ENCODE peak calls at places on chromosomes 12 and 14, in ten cellular contexts. U is HCT116, G is AG04450, F is sigmoid colon, C is GM23338, Y is psoas muscle, T is A549, H is hepatocyte, B is body of pancreas, A is IMR-90. W is an unnamed sample.

GRCh38 chr12:84658877-84659276 is 253.7 kb downstream of the SLC6A15 start:
- DNase-seq in F (no peak), G (no peak), H (no peak), C (peak; percentile 34), Y (no peak), U (no peak), B (no peak), A (no peak), T (no peak), W (no peak)

GRCh38 chr14:60183724-60184596 is 18.8 kb upstream of the DHRS7 start:
- DNase-seq in G (peak; percentile 46), T (peak; percentile 61), B (no peak), U (peak; percentile 61), C (peak; percentile 84), H (peak; percentile 84), Y (no peak), A (peak; percentile 77), F (no peak), W (peak; percentile 29)

GRCh38 chr14:106605548-106606448 is 1079.4 kb downstream of the TMEM121 start:
- DNase-seq in H (no peak), C (no peak), F (no peak), U (no peak), A (no peak), G (no peak), B (peak; percentile 15), Y (no peak), T (peak; percentile 24), W (no peak)

GRCh38 chr14:38309522-38310262 is 53.8 kb upstream of the CLEC14A start:
- DNase-seq in F (no peak), A (no peak), H (no peak), T (no peak), U (no peak), Y (no peak), G (no peak), B (no peak), C (peak; percentile 16), W (no peak)

GRCh38 chr12:22083167-22083566 is 37.1 kb downstream of the CMAS start:
- DNase-seq in U (peak; percentile 12), T (peak; percentile 36), F (no peak), A (peak; percentile 35), Y (no peak), C (peak; percentile 32), B (no peak), H (no peak), G (no peak), W (no peak)

GRCh38 chr12:120669055-120669828 is 17.7 kb upstream of the MLEC start:
- DNase-seq in H (peak; percentile 65), A (no peak), B (peak; percentile 72), G (no peak), U (no peak), C (peak; percentile 52), T (no peak), F (no peak), Y (no peak), W (no peak)

GRCh38 chr12:22526836-22527235 is 17.5 kb downstream of the C2CD5 start:
- DNase-seq in U (no peak), G (no peak), F (no peak), A (no peak), Y (no peak), C (no peak), T (no peak), B (no peak), H (no peak), W (no peak)

GRCh38 chr12:55847603-55848329 is 5.0 kb upstream of the MMP19 start:
- DNase-seq in Y (peak; percentile 94), T (peak; percentile 43), A (peak; percentile 100), F (peak; percentile 98), G (peak; percentile 99), B (peak; percentile 71), H (peak; percentile 91), U (no peak), C (peak; percentile 37), W (peak; percentile 78)

GRCh38 chr12:133235401-133236112 is at the start of gene ANHX:
- DNase-seq in U (no peak), C (no peak), F (no peak), A (no peak), G (no peak), B (no peak), Y (no peak), T (no peak), H (peak; percentile 1), W (no peak)

GRCh38 chr14:100748944-100749343 is 22.3 kb downstream of the DLK1 start:
- DNase-seq in H (no peak), T (no peak), B (no peak), U (no peak), C (peak; percentile 17), G (no peak), F (peak; percentile 21), Y (no peak), A (no peak), W (no peak)

GRCh38 chr14:100746326-100746725 is 19.6 kb downstream of the DLK1 start:
- DNase-seq in A (no peak), F (no peak), Y (no peak), T (no peak), G (no peak), B (no peak), C (no peak), H (no peak), U (no peak), W (no peak)

GRCh38 chr14:100747736-100748135 is 21.0 kb downstream of the DLK1 start:
- DNase-seq in Y (no peak), G (no peak), H (no peak), C (no peak), F (peak; percentile 30), A (no peak), B (no peak), T (no peak), U (no peak), W (no peak)

GRCh38 chr14:100748403-100748802 is 21.7 kb downstream of the DLK1 start:
- DNase-seq in Y (no peak), B (no peak), C (no peak), T (no peak), F (peak; percentile 18), G (no peak), H (no peak), A (no peak), U (no peak), W (no peak)

GRCh38 chr14:100747021-100747586 is 20.4 kb downstream of the DLK1 start:
- DNase-seq in T (peak; percentile 73), F (peak; percentile 58), C (no peak), U (peak; percentile 45), B (no peak), G (peak; percentile 68), H (peak; percentile 77), Y (peak; percentile 70), A (peak; percentile 92), W (peak; percentile 98)
- TF ChIP-seq CTCF in T (no peak), F (no peak), C (no peak), U (no peak), B (no peak), G (peak; percentile 13), H (peak; percentile 36), Y (no peak), A (peak; percentile 9), W (no peak)

GRCh38 chr12:75964150-75964549 is 67.4 kb downstream of the PHLDA1 start:
- DNase-seq in H (peak; percentile 50), A (no peak), B (no peak), F (no peak), C (no peak), T (peak; percentile 46), G (no peak), U (no peak), Y (peak; percentile 56), W (no peak)
- H3K4me3 ChIP-seq in H (no peak overlapping the region), A (no peak overlapping the region), B (no peak overlapping the region), F (no peak overlapping the region), C (no peak overlapping the region), T (no peak overlapping the region), G (no peak overlapping the region), U (no peak overlapping the region), Y (no peak overlapping the region), W (no peak overlapping the region)

GRCh38 chr12:108747563-108747962 is 16.2 kb upstream of the CORO1C start:
- DNase-seq in U (no peak), C (no peak), T (no peak), H (no peak), G (no peak), B (no peak), Y (no peak), F (peak; percentile 28), A (no peak), W (no peak)
- TF ChIP-seq CTCF in U (no peak), C (no peak), T (no peak), H (no peak), G (no peak), B (no peak), Y (no peak), F (no peak), A (no peak), W (no peak)

GRCh38 chr12:106229036-106229591 is 18.7 kb downstream of the CKAP4 start:
- DNase-seq in F (no peak), C (no peak), T (no peak), H (no peak), A (no peak), U (no peak), Y (no peak), B (no peak), G (no peak), W (no peak)

GRCh38 chr12:106227641-106228319 is 20.0 kb downstream of the CKAP4 start:
- DNase-seq in F (no peak), T (peak; percentile 48), Y (no peak), G (no peak), C (no peak), U (no peak), H (peak; percentile 73), A (no peak), B (peak; percentile 27), W (no peak)

GRCh38 chr12:106228320-106228710 is 19.5 kb downstream of the CKAP4 start:
- DNase-seq in H (no peak), B (no peak), C (no peak), F (no peak), T (no peak), G (no peak), U (no peak), Y (no peak), A (no peak), W (no peak)

GRCh38 chr12:106224392-106224706 is 23.5 kb downstream of the CKAP4 start:
- DNase-seq in B (no peak), C (no peak), Y (no peak), H (no peak), A (no peak), U (no peak), F (no peak), T (no peak), G (no peak), W (no peak)

DNA sequence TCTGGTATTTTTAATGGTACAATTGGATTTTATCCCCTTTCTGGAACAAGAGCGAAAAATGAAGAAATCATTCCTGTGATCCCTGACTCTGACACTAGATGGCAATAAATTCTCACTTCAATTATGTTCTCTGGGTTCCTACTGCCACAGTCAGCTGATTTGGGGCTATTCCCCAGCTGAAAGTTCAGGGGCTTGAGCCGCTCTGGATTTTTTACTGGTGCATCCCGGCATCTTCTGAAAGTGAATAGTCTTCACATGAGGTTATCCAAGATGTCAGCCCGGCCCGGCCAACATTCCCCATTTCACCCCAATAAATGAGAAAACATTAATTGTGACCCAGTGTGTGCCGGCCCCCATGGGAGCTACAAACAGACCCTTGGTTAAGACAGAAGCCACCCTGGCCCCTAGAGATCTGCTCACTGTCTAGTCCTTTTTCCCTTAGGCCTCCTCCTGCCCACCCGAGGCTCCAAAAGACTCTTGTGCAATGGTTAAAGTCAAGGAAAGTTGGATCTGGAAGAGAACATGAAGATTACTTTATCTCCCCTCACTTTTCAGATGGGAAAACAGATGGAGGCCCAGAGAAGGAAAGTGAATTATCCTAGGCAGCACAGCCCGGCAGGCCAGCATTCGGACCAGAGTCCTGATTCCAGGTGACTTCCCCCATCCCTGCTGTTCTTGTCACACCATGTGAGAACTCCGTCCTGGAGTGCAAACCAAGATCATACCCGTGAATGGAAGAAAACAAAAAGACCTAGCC is 20.8 kb downstream of the CKAP4 start:
- DNase-seq in C (peak; percentile 81), U (peak; percentile 28), F (no peak), T (peak; percentile 69), Y (no peak), A (peak; percentile 55), B (peak; percentile 28), G (no peak), H (peak; percentile 79), W (no peak)
- H3K4me3 ChIP-seq in C (no peak overlapping the region), U (no peak overlapping the region), F (no peak overlapping the region), T (no peak overlapping the region), Y (no peak overlapping the region), A (no peak overlapping the region), B (no peak overlapping the region), G (no peak overlapping the region), H (no peak overlapping the region), W (no peak overlapping the region)

W was measured in kidney epithelial cell.